ENCODE peak calls at places on chromosomes 1 and 21, in ten cellular contexts. A is fibroblast of the aortic adventitia, K is fibroblast of villous mesenchyme, G is astrocyte of the spinal cord, Z is progenitor cell of endocrine pancreas, H is OCI-LY7, V is kidney epithelial cell, U is PC-3, I is B cell, C is GM12865. F is an unnamed sample.

GRCh38 chr21:27035791-27036190 is 68.9 kb upstream of the ADAMTS5 start:
- DNase-seq in C (no peak), U (no peak), V (no peak), H (no peak), K (no peak), I (no peak), Z (no peak), A (no peak), G (no peak), F (no peak)

GRCh38 chr1:13540871-13541270 is 27.1 kb upstream of the LRRC38 start:
- DNase-seq in H (no peak), I (no peak), G (no peak), V (no peak), K (peak; percentile 12), A (no peak), U (no peak), Z (no peak), C (no peak), F (no peak)

GRCh38 chr1:7424352-7424890 is 346.7 kb upstream of the VAMP3 start:
- DNase-seq in U (no peak), H (no peak), V (no peak), K (no peak), I (no peak), A (no peak), G (peak; percentile 17), C (no peak), Z (no peak), F (no peak)

GRCh38 chr1:190579517-190580193 is 102.0 kb upstream of the BRINP3 start:
- DNase-seq in U (no peak), I (no peak), G (peak; percentile 3), Z (no peak), K (no peak), H (no peak), V (no peak), A (no peak), C (no peak), F (no peak)

GRCh38 chr1:23282967-23283366 is 61.1 kb downstream of the HNRNPR start:
- DNase-seq in C (no peak), U (peak; percentile 84), I (no peak), V (peak; percentile 21), H (no peak), K (peak; percentile 93), Z (no peak), G (peak; percentile 74), A (peak; percentile 73), F (no peak)

GRCh38 chr1:112937495-112937894 is 18.5 kb downstream of the SLC16A1 start:
- DNase-seq in V (no peak), C (no peak), U (no peak), I (no peak), H (no peak), A (no peak), K (peak; percentile 52), G (no peak), Z (no peak), F (no peak)

GRCh38 chr1:159960721-159961381 is 6.8 kb upstream of the SLAMF9 start:
- DNase-seq in A (peak; percentile 99), H (no peak), C (no peak), U (peak; percentile 85), V (no peak), G (peak; percentile 62), I (no peak), K (peak; percentile 36), Z (no peak), F (no peak)

GRCh38 chr1:27372022-27372807 is 2.4 kb downstream of the FCN3 start:
- DNase-seq in I (no peak), V (no peak), G (no peak), H (no peak), K (no peak), A (no peak), C (no peak), U (no peak), Z (no peak), F (no peak)

GRCh38 chr1:178399177-178399728 is 97.5 kb downstream of the CLEC20A start:
- DNase-seq in I (no peak), A (no peak), C (no peak), K (no peak), Z (no peak), U (peak; percentile 21), G (no peak), V (no peak), H (no peak), F (no peak)

GRCh38 chr21:39114871-39115658 is 68.2 kb downstream of the PSMG1 start:
- DNase-seq in Z (no peak), G (peak; percentile 87), A (peak; percentile 89), U (peak; percentile 66), K (peak; percentile 70), C (no peak), H (no peak), V (no peak), I (no peak), F (no peak)

GRCh38 chr21:31865429-31865970 is 7.3 kb upstream of the HUNK start:
- DNase-seq in Z (no peak), H (no peak), I (no peak), V (no peak), U (no peak), C (no peak), A (no peak), K (no peak), G (no peak), F (no peak)

GRCh38 chr1:72623299-72623708 is 341.0 kb upstream of the NEGR1 start:
- DNase-seq in H (peak; percentile 37), V (peak; percentile 5), C (peak; percentile 56), U (peak; percentile 78), Z (no peak), I (peak; percentile 6), K (peak; percentile 23), A (peak; percentile 60), G (peak; percentile 75), F (no peak)

GRCh38 chr1:15680131-15680530 is 4.0 kb upstream of the PLEKHM2 start:
- DNase-seq in C (no peak), H (no peak), U (peak; percentile 30), K (peak; percentile 64), Z (no peak), A (peak; percentile 73), G (peak; percentile 59), V (peak; percentile 53), I (no peak), F (no peak)

GRCh38 chr1:41314781-41315481 is 46.3 kb upstream of the FOXO6 start:
- DNase-seq in G (no peak), I (no peak), K (peak; percentile 6), U (no peak), C (no peak), Z (no peak), A (peak; percentile 46), V (no peak), H (no peak), F (no peak)

GRCh38 chr1:42153598-42153995 is 387 bp downstream of the GUCA2B start:
- DNase-seq in Z (no peak), U (no peak), C (no peak), H (no peak), A (no peak), K (no peak), V (no peak), G (no peak), I (no peak), F (no peak)

GRCh38 chr1:1437904-1438376 is 2.5 kb downstream of the VWA1 start:
- DNase-seq in V (peak; percentile 48), Z (peak; percentile 73), U (no peak), G (no peak), A (no peak), I (peak; percentile 13), H (no peak), K (no peak), C (no peak), F (no peak)

GRCh38 chr1:201593200-201593828 is 54.4 kb downstream of the NAV1 start:
- DNase-seq in C (no peak), G (peak; percentile 93), K (peak; percentile 100), Z (no peak), U (peak; percentile 64), A (peak; percentile 100), I (no peak), V (peak; percentile 62), H (no peak), F (no peak)

GRCh38 chr1:173257805-173258204 is 50.7 kb upstream of the TNFSF4 start:
- DNase-seq in A (peak; percentile 68), U (peak; percentile 23), C (no peak), K (no peak), H (no peak), G (no peak), I (no peak), Z (no peak), V (no peak), F (no peak)

GRCh38 chr1:1210726-1211540 is 3.0 kb downstream of the TNFRSF4 start:
- DNase-seq in V (no peak), H (no peak), I (no peak), K (no peak), A (no peak), Z (no peak), C (no peak), U (no peak), G (no peak), F (no peak)

GRCh38 chr1:91854852-91855251 is 31.1 kb downstream of the TGFBR3 start:
- DNase-seq in A (no peak), U (no peak), Z (no peak), H (no peak), K (no peak), C (no peak), G (no peak), I (no peak), V (no peak), F (no peak)
- TF ChIP-seq CTCF in A (no peak), U (no peak), Z (no peak), H (no peak), K (no peak), C (no peak), G (no peak), I (no peak), V (no peak), F (no peak)

DNA sequence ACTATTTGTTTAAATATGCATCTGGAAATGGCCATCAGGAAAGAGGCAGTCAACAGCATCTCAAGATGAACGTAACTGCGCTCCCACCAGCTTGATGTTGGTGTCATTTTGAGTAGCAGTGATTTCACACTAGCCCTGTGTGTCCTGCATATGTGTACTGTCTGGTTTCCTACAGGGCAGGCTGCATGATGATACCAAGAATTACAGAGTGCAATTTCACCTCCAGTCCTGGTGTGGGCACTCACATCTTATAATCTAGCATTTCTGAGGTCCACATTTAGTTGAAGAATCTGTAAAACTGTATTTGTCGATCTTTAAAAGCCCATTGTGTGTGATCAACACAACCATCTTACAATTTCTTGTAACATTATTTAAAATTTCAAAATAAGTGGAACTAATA is 336.4 kb downstream of the PAPPA2 start:
- DNase-seq in V (no peak), C (no peak), Z (no peak), K (no peak), G (no peak), I (no peak), H (no peak), A (no peak), U (no peak), F (no peak)
- TF ChIP-seq CTCF in V (no peak), C (no peak), Z (no peak), K (no peak), G (no peak), I (no peak), H (peak; percentile 33), A (no peak), U (peak; percentile 12), F (no peak)

GRCh38 chr1:182839209-182840065 is at the start of gene DHX9:
- DNase-seq in C (peak; percentile 94), H (peak; percentile 95), U (peak; percentile 82), Z (peak; percentile 92), K (peak; percentile 86), V (peak; percentile 32), A (peak; percentile 86), G (peak; percentile 87), I (peak; percentile 97), F (peak; percentile 91)
- TF ChIP-seq CTCF in C (peak; percentile 15), H (peak; percentile 55), U (no peak), Z (peak; percentile 34), K (no peak), V (no peak), A (peak; percentile 30), G (no peak), I (peak; percentile 43), F (no peak)

GRCh38 chr1:98054367-98054701 is 133.5 kb upstream of the DPYD start:
- DNase-seq in I (no peak), A (no peak), V (no peak), H (no peak), G (no peak), K (no peak), U (no peak), Z (no peak), C (no peak), F (no peak)
- TF ChIP-seq CTCF in I (peak; percentile 35), A (no peak), V (no peak), H (peak; percentile 47), G (no peak), K (no peak), U (peak; percentile 34), Z (peak; percentile 1), C (no peak), F (no peak)